ENCODE peak calls at places on chromosomes 2 and 18, in eight cellular contexts. One of them, this sample, is unnamed.

GRCh38 chr2:63058742-63059433 is 8.3 kb downstream of the OTX1 start:
- DNase-seq in neural progenitor cell: peak; percentile 81
- DNase-seq in breast epithelium: no peak
- DNase-seq in left ventricle myocardium inferior: no peak
- DNase-seq in heart left ventricle: peak; percentile 27
- DNase-seq in adrenal gland: no peak
- DNase-seq in uterus: no peak
- DNase-seq in right lobe of liver: no peak
- DNase-seq in this sample: no peak

GRCh38 chr2:41928593-41928992 is 119.2 kb upstream of the PKDCC start:
- DNase-seq in right lobe of liver: no peak
- DNase-seq in adrenal gland: no peak
- DNase-seq in uterus: peak; percentile 39
- DNase-seq in neural progenitor cell: no peak
- DNase-seq in breast epithelium: no peak
- DNase-seq in heart left ventricle: no peak
- DNase-seq in left ventricle myocardium inferior: no peak
- DNase-seq in this sample: no peak

GRCh38 chr2:128091691-128092050 is 671 bp downstream of the UGGT1 start:
- DNase-seq in right lobe of liver: no peak
- DNase-seq in breast epithelium: no peak
- DNase-seq in neural progenitor cell: no peak
- DNase-seq in adrenal gland: peak; percentile 5
- DNase-seq in left ventricle myocardium inferior: no peak
- DNase-seq in heart left ventricle: no peak
- DNase-seq in uterus: no peak
- DNase-seq in this sample: no peak

GRCh38 chr18:62634991-62635630 is 80.2 kb upstream of the PHLPP1 start:
- DNase-seq in breast epithelium: no peak
- DNase-seq in heart left ventricle: no peak
- DNase-seq in adrenal gland: no peak
- DNase-seq in left ventricle myocardium inferior: no peak
- DNase-seq in right lobe of liver: no peak
- DNase-seq in uterus: no peak
- DNase-seq in neural progenitor cell: no peak
- DNase-seq in this sample: no peak

GRCh38 chr2:238320648-238321281 is 447 bp downstream of the TRAF3IP1 start:
- DNase-seq in heart left ventricle: no peak
- DNase-seq in adrenal gland: peak; percentile 26
- DNase-seq in uterus: no peak
- DNase-seq in left ventricle myocardium inferior: peak; percentile 21
- DNase-seq in neural progenitor cell: peak; percentile 63
- DNase-seq in breast epithelium: no peak
- DNase-seq in right lobe of liver: no peak
- DNase-seq in this sample: no peak

GRCh38 chr2:229174794-229175529 is 96.1 kb downstream of the PID1 start:
- DNase-seq in neural progenitor cell: no peak
- DNase-seq in left ventricle myocardium inferior: no peak
- DNase-seq in breast epithelium: no peak
- DNase-seq in adrenal gland: peak; percentile 53
- DNase-seq in uterus: peak; percentile 19
- DNase-seq in heart left ventricle: peak; percentile 28
- DNase-seq in right lobe of liver: no peak
- DNase-seq in this sample: no peak

GRCh38 chr2:69733338-69734039 is 8.4 kb upstream of the ANXA4 start:
- DNase-seq in left ventricle myocardium inferior: no peak
- DNase-seq in neural progenitor cell: no peak
- DNase-seq in breast epithelium: no peak
- DNase-seq in uterus: no peak
- DNase-seq in adrenal gland: no peak
- DNase-seq in right lobe of liver: no peak
- DNase-seq in heart left ventricle: no peak
- DNase-seq in this sample: no peak

GRCh38 chr2:33559986-33560385 is 39.1 kb downstream of the FAM98A start:
- DNase-seq in heart left ventricle: no peak
- DNase-seq in breast epithelium: no peak
- DNase-seq in left ventricle myocardium inferior: no peak
- DNase-seq in adrenal gland: no peak
- DNase-seq in uterus: no peak
- DNase-seq in neural progenitor cell: no peak
- DNase-seq in right lobe of liver: no peak
- DNase-seq in this sample: no peak

GRCh38 chr2:1234731-1235308 is 178.4 kb upstream of the TPO start:
- DNase-seq in right lobe of liver: no peak
- DNase-seq in left ventricle myocardium inferior: no peak
- DNase-seq in neural progenitor cell: no peak
- DNase-seq in adrenal gland: no peak
- DNase-seq in uterus: no peak
- DNase-seq in breast epithelium: no peak
- DNase-seq in heart left ventricle: no peak
- DNase-seq in this sample: no peak

GRCh38 chr2:136182315-136182714 is 64.4 kb upstream of the CXCR4 start:
- DNase-seq in right lobe of liver: no peak
- DNase-seq in breast epithelium: no peak
- DNase-seq in heart left ventricle: no peak
- DNase-seq in uterus: no peak
- DNase-seq in left ventricle myocardium inferior: no peak
- DNase-seq in neural progenitor cell: no peak
- DNase-seq in adrenal gland: no peak
- DNase-seq in this sample: no peak

GRCh38 chr18:48786621-48787522 is 163.9 kb downstream of the SMAD7 start:
- DNase-seq in right lobe of liver: peak; percentile 39
- DNase-seq in adrenal gland: no peak
- DNase-seq in uterus: no peak
- DNase-seq in neural progenitor cell: no peak
- DNase-seq in heart left ventricle: peak; percentile 27
- DNase-seq in breast epithelium: no peak
- DNase-seq in left ventricle myocardium inferior: peak; percentile 6
- DNase-seq in this sample: no peak

GRCh38 chr2:126650994-126651393 is 5.0 kb upstream of the GYPC start:
- DNase-seq in adrenal gland: no peak
- DNase-seq in left ventricle myocardium inferior: no peak
- DNase-seq in uterus: no peak
- DNase-seq in breast epithelium: no peak
- DNase-seq in neural progenitor cell: no peak
- DNase-seq in heart left ventricle: no peak
- DNase-seq in right lobe of liver: no peak
- DNase-seq in this sample: no peak

GRCh38 chr18:8367217-8367988 is 241.8 kb upstream of the RAB12 start:
- DNase-seq in left ventricle myocardium inferior: no peak
- DNase-seq in adrenal gland: peak; percentile 45
- DNase-seq in neural progenitor cell: peak; percentile 90
- DNase-seq in breast epithelium: no peak
- DNase-seq in uterus: no peak
- DNase-seq in right lobe of liver: peak; percentile 68
- DNase-seq in heart left ventricle: peak; percentile 30
- DNase-seq in this sample: peak; percentile 46

GRCh38 chr18:58639751-58640427 is 11.0 kb upstream of the ALPK2 start:
- DNase-seq in heart left ventricle: no peak
- DNase-seq in adrenal gland: no peak
- DNase-seq in right lobe of liver: no peak
- DNase-seq in uterus: no peak
- DNase-seq in breast epithelium: no peak
- DNase-seq in neural progenitor cell: no peak
- DNase-seq in left ventricle myocardium inferior: no peak
- DNase-seq in this sample: no peak

GRCh38 chr2:43018179-43019024 is 208.0 kb downstream of the ZFP36L2 start:
- DNase-seq in right lobe of liver: peak; percentile 91
- DNase-seq in heart left ventricle: peak; percentile 87
- DNase-seq in breast epithelium: peak; percentile 90
- DNase-seq in left ventricle myocardium inferior: peak; percentile 87
- DNase-seq in uterus: peak; percentile 98
- DNase-seq in adrenal gland: peak; percentile 97
- DNase-seq in neural progenitor cell: no peak
- DNase-seq in this sample: no peak

GRCh38 chr18:68532328-68532885 is 182.5 kb downstream of the TMX3 start:
- DNase-seq in breast epithelium: no peak
- DNase-seq in right lobe of liver: no peak
- DNase-seq in adrenal gland: no peak
- DNase-seq in left ventricle myocardium inferior: no peak
- DNase-seq in uterus: no peak
- DNase-seq in neural progenitor cell: peak; percentile 32
- DNase-seq in heart left ventricle: no peak
- DNase-seq in this sample: no peak

GRCh38 chr2:226489765-226490164 is 309.9 kb downstream of the IRS1 start:
- DNase-seq in adrenal gland: no peak
- DNase-seq in neural progenitor cell: no peak
- DNase-seq in uterus: no peak
- DNase-seq in left ventricle myocardium inferior: no peak
- DNase-seq in right lobe of liver: no peak
- DNase-seq in breast epithelium: no peak
- DNase-seq in heart left ventricle: no peak
- DNase-seq in this sample: no peak

GRCh38 chr2:19651466-19651865 is 250.3 kb downstream of the TTC32 start:
- DNase-seq in left ventricle myocardium inferior: no peak
- DNase-seq in right lobe of liver: no peak
- DNase-seq in breast epithelium: no peak
- DNase-seq in heart left ventricle: no peak
- DNase-seq in uterus: no peak
- DNase-seq in neural progenitor cell: no peak
- DNase-seq in adrenal gland: no peak
- DNase-seq in this sample: no peak

GRCh38 chr2:99727199-99727598 is 237.4 kb upstream of the REV1 start:
- DNase-seq in breast epithelium: no peak
- DNase-seq in uterus: no peak
- DNase-seq in heart left ventricle: no peak
- DNase-seq in adrenal gland: no peak
- DNase-seq in neural progenitor cell: no peak
- DNase-seq in right lobe of liver: no peak
- DNase-seq in left ventricle myocardium inferior: no peak
- DNase-seq in this sample: no peak

GRCh38 chr2:27705851-27706622 is 42.3 kb downstream of the SLC4A1AP start:
- DNase-seq in heart left ventricle: peak; percentile 76
- DNase-seq in adrenal gland: peak; percentile 76
- DNase-seq in neural progenitor cell: no peak
- DNase-seq in right lobe of liver: no peak
- DNase-seq in left ventricle myocardium inferior: peak; percentile 55
- DNase-seq in breast epithelium: peak; percentile 87
- DNase-seq in uterus: peak; percentile 83
- DNase-seq in this sample: no peak

GRCh38 chr2:197269173-197269572 is 41.4 kb downstream of the ANKRD44 start:
- DNase-seq in adrenal gland: no peak
- DNase-seq in uterus: no peak
- DNase-seq in neural progenitor cell: no peak
- DNase-seq in breast epithelium: no peak
- DNase-seq in right lobe of liver: no peak
- DNase-seq in left ventricle myocardium inferior: no peak
- DNase-seq in heart left ventricle: no peak
- DNase-seq in this sample: no peak

GRCh38 chr2:38560092-38560491 is 42.6 kb downstream of the HNRNPLL start:
- DNase-seq in right lobe of liver: no peak
- DNase-seq in breast epithelium: no peak
- DNase-seq in uterus: no peak
- DNase-seq in neural progenitor cell: no peak
- DNase-seq in left ventricle myocardium inferior: no peak
- DNase-seq in heart left ventricle: no peak
- DNase-seq in adrenal gland: no peak
- DNase-seq in this sample: no peak

DNA sequence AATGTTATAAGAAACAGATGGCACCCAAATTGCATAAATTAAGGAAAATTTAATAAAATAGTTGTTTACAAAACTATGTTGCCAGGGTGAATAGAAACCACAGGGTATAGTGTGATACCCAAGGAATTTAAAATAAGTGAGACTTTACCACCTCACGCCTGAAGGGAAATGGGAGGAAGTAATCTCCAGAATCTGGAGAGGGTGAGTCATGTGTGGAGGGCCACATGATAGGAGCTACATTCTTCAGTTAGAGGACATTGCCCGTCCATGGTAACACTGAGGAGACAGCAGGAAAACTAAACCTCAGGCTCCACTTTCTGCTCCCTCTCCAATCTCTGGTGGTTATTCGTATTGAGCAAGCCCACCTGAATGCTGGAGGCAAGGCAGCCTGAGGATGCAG is 97.2 kb upstream of the NXPH2 start:
- DNase-seq in breast epithelium: no peak
- DNase-seq in neural progenitor cell: no peak
- DNase-seq in uterus: no peak
- DNase-seq in right lobe of liver: no peak
- DNase-seq in adrenal gland: no peak
- DNase-seq in left ventricle myocardium inferior: no peak
- DNase-seq in heart left ventricle: no peak
- DNase-seq in this sample: no peak
- H3K4me1 ChIP-seq in breast epithelium: no peaks in the 10 kb centered on the region
- H3K4me1 ChIP-seq in neural progenitor cell: no peaks in the 10 kb centered on the region
- H3K4me1 ChIP-seq in uterus: no peaks in the 10 kb centered on the region
- H3K4me1 ChIP-seq in right lobe of liver: no peaks in the 10 kb centered on the region
- H3K4me1 ChIP-seq in adrenal gland: no peaks in the 10 kb centered on the region
- H3K4me1 ChIP-seq in left ventricle myocardium inferior: no peaks in the 10 kb centered on the region
- H3K4me1 ChIP-seq in heart left ventricle: no peaks in the 10 kb centered on the region
- H3K4me1 ChIP-seq in this sample: no peaks in the 10 kb centered on the region

DNA sequence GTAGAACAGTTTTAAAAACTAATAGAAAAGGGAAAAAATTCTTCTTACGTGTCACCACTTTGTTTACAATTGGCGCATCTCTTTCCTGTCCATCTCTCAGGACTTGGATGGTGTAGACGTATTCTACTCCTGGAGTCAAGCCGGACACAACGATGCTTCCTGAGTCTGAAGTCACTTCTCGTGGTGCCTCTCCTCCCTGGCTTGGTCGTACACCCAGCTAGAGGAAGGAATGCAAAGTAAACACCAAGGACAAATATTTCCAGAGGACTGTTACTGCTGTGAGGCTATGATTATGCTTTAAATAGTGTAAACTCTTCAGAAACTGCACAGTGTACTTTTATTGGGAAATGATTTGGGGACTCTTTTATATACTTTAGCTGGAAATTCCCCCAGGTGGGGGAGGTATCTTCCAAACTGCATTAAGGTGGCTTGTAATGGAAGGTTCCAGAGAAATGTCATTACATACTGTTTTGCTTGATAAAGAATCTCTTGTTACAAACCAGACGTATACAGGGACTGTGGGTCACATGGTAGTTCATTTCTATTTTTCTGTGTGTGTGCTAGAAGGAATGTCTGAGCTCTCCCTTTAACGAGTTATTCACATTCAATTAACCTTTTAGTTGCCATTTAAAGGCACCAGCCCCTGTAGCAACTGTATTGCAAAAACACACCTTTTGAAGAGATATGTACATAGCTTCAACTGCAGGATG is 38.1 kb downstream of the FN1 start:
- DNase-seq in heart left ventricle: no peak
- DNase-seq in uterus: no peak
- DNase-seq in adrenal gland: no peak
- DNase-seq in neural progenitor cell: no peak
- DNase-seq in left ventricle myocardium inferior: no peak
- DNase-seq in right lobe of liver: no peak
- DNase-seq in breast epithelium: no peak
- DNase-seq in this sample: no peak
- TF ChIP-seq CTCF in heart left ventricle: no peak
- TF ChIP-seq CTCF in uterus: no peak
- TF ChIP-seq CTCF in adrenal gland: no peak
- TF ChIP-seq CTCF in neural progenitor cell: no peak
- TF ChIP-seq CTCF in left ventricle myocardium inferior: no peak
- TF ChIP-seq CTCF in right lobe of liver: no peak
- TF ChIP-seq CTCF in breast epithelium: no peak
- TF ChIP-seq CTCF in this sample: no peak

GRCh38 chr2:67329513-67329912 is 67.6 kb upstream of the ETAA1 start:
- DNase-seq in uterus: no peak
- DNase-seq in neural progenitor cell: no peak
- DNase-seq in right lobe of liver: no peak
- DNase-seq in adrenal gland: no peak
- DNase-seq in breast epithelium: no peak
- DNase-seq in heart left ventricle: no peak
- DNase-seq in left ventricle myocardium inferior: no peak
- DNase-seq in this sample: no peak
- H3K4me1 ChIP-seq in uterus: no peaks in the 10 kb centered on the region
- H3K4me1 ChIP-seq in neural progenitor cell: peaks cover 27% of the 10 kb centered on the region
- H3K4me1 ChIP-seq in right lobe of liver: no peaks in the 10 kb centered on the region
- H3K4me1 ChIP-seq in adrenal gland: no peaks in the 10 kb centered on the region
- H3K4me1 ChIP-seq in breast epithelium: no peaks in the 10 kb centered on the region
- H3K4me1 ChIP-seq in heart left ventricle: no peaks in the 10 kb centered on the region
- H3K4me1 ChIP-seq in left ventricle myocardium inferior: no peaks in the 10 kb centered on the region
- H3K4me1 ChIP-seq in this sample: no peaks in the 10 kb centered on the region

GRCh38 chr2:25257931-25258771 is 83.6 kb downstream of the DNMT3A start:
- DNase-seq in breast epithelium: no peak
- DNase-seq in right lobe of liver: no peak
- DNase-seq in adrenal gland: no peak
- DNase-seq in left ventricle myocardium inferior: no peak
- DNase-seq in neural progenitor cell: peak; percentile 65
- DNase-seq in heart left ventricle: no peak
- DNase-seq in uterus: no peak
- DNase-seq in this sample: no peak
- TF ChIP-seq CTCF in breast epithelium: no peak
- TF ChIP-seq CTCF in right lobe of liver: no peak
- TF ChIP-seq CTCF in adrenal gland: no peak
- TF ChIP-seq CTCF in left ventricle myocardium inferior: no peak
- TF ChIP-seq CTCF in neural progenitor cell: peak; percentile 47
- TF ChIP-seq CTCF in heart left ventricle: no peak
- TF ChIP-seq CTCF in uterus: no peak
- TF ChIP-seq CTCF in this sample: peak; percentile 35